ENCODE peak calls at places on chromosomes 3 and 15, in eight cellular contexts. One of them, this sample, is unnamed.
A peak's percentile ranks its signal among the peaks of the same experiment; 100 is the strongest.

GRCh38 chr3:149967067-149967685 is 3.5 kb downstream of the PFN2 start:
- DNase-seq in GM20000: peak; percentile 50
- DNase-seq in neural crest cell: no peak
- DNase-seq in heart left ventricle: no peak
- DNase-seq in upper lobe of right lung: no peak
- DNase-seq in fibroblast of pulmonary artery: peak; percentile 75
- DNase-seq in B cell: no peak
- DNase-seq in GM12864: no peak
- DNase-seq in this sample: no peak

GRCh38 chr3:14142567-14143270 is 17.9 kb downstream of the TMEM43 start:
- DNase-seq in GM20000: no peak
- DNase-seq in neural crest cell: no peak
- DNase-seq in heart left ventricle: no peak
- DNase-seq in upper lobe of right lung: no peak
- DNase-seq in fibroblast of pulmonary artery: no peak
- DNase-seq in B cell: no peak
- DNase-seq in GM12864: no peak
- DNase-seq in this sample: peak; percentile 52

GRCh38 chr15:27665002-27665401 is 434.1 kb downstream of the OCA2 start:
- DNase-seq in GM20000: no peak
- DNase-seq in neural crest cell: no peak
- DNase-seq in heart left ventricle: no peak
- DNase-seq in upper lobe of right lung: no peak
- DNase-seq in fibroblast of pulmonary artery: no peak
- DNase-seq in B cell: no peak
- DNase-seq in GM12864: no peak
- DNase-seq in this sample: no peak

GRCh38 chr3:55984631-55985030 is 483.6 kb downstream of the ERC2 start:
- DNase-seq in GM20000: no peak
- DNase-seq in neural crest cell: no peak
- DNase-seq in heart left ventricle: no peak
- DNase-seq in upper lobe of right lung: no peak
- DNase-seq in fibroblast of pulmonary artery: no peak
- DNase-seq in B cell: no peak
- DNase-seq in GM12864: no peak
- DNase-seq in this sample: no peak

GRCh38 chr3:124275421-124275820 is 283.5 kb upstream of the ROPN1 start:
- DNase-seq in GM20000: no peak
- DNase-seq in neural crest cell: no peak
- DNase-seq in heart left ventricle: peak; percentile 45
- DNase-seq in upper lobe of right lung: no peak
- DNase-seq in fibroblast of pulmonary artery: peak; percentile 19
- DNase-seq in B cell: no peak
- DNase-seq in GM12864: no peak
- DNase-seq in this sample: no peak

GRCh38 chr3:186790261-186790981 is 7.0 kb downstream of the EIF4A2 start:
- DNase-seq in GM20000: no peak
- DNase-seq in neural crest cell: no peak
- DNase-seq in heart left ventricle: no peak
- DNase-seq in upper lobe of right lung: no peak
- DNase-seq in fibroblast of pulmonary artery: peak; percentile 51
- DNase-seq in B cell: no peak
- DNase-seq in GM12864: no peak
- DNase-seq in this sample: peak; percentile 21

GRCh38 chr15:66156310-66156975 is 97.1 kb downstream of the MEGF11 start:
- DNase-seq in GM20000: no peak
- DNase-seq in neural crest cell: no peak
- DNase-seq in heart left ventricle: no peak
- DNase-seq in upper lobe of right lung: no peak
- DNase-seq in fibroblast of pulmonary artery: no peak
- DNase-seq in B cell: no peak
- DNase-seq in GM12864: no peak
- DNase-seq in this sample: no peak

GRCh38 chr15:67094001-67094826 is 28.8 kb downstream of the SMAD3 start:
- DNase-seq in GM20000: no peak
- DNase-seq in neural crest cell: no peak
- DNase-seq in heart left ventricle: no peak
- DNase-seq in upper lobe of right lung: no peak
- DNase-seq in fibroblast of pulmonary artery: no peak
- DNase-seq in B cell: no peak
- DNase-seq in GM12864: no peak
- DNase-seq in this sample: no peak

GRCh38 chr3:11168406-11168805 is 14.1 kb downstream of the HRH1 start:
- DNase-seq in GM20000: no peak
- DNase-seq in neural crest cell: no peak
- DNase-seq in heart left ventricle: no peak
- DNase-seq in upper lobe of right lung: no peak
- DNase-seq in fibroblast of pulmonary artery: no peak
- DNase-seq in B cell: no peak
- DNase-seq in GM12864: no peak
- DNase-seq in this sample: no peak

GRCh38 chr3:118884748-118885206 is 149.9 kb downstream of the IGSF11 start:
- DNase-seq in GM20000: peak; percentile 45
- DNase-seq in neural crest cell: peak; percentile 72
- DNase-seq in heart left ventricle: peak; percentile 39
- DNase-seq in upper lobe of right lung: peak; percentile 86
- DNase-seq in fibroblast of pulmonary artery: peak; percentile 53
- DNase-seq in B cell: peak; percentile 66
- DNase-seq in GM12864: peak; percentile 13
- DNase-seq in this sample: peak; percentile 87
- TF ChIP-seq CTCF in GM20000: peak; percentile 94
- TF ChIP-seq CTCF in neural crest cell: peak; percentile 95
- TF ChIP-seq CTCF in heart left ventricle: peak; percentile 87
- TF ChIP-seq CTCF in upper lobe of right lung: peak; percentile 84
- TF ChIP-seq CTCF in fibroblast of pulmonary artery: peak; percentile 94
- TF ChIP-seq CTCF in B cell: peak; percentile 90
- TF ChIP-seq CTCF in GM12864: peak; percentile 92
- TF ChIP-seq CTCF in this sample: peak; percentile 92

GRCh38 chr3:197749601-197750395 is at the start of gene FYTTD1:
- DNase-seq in GM20000: peak; percentile 96
- DNase-seq in neural crest cell: peak; percentile 77
- DNase-seq in heart left ventricle: peak; percentile 92
- DNase-seq in upper lobe of right lung: peak; percentile 96
- DNase-seq in fibroblast of pulmonary artery: peak; percentile 88
- DNase-seq in B cell: peak; percentile 92
- DNase-seq in GM12864: peak; percentile 63
- DNase-seq in this sample: peak; percentile 81
- TF ChIP-seq CTCF in GM20000: peak; percentile 35
- TF ChIP-seq CTCF in neural crest cell: peak; percentile 50
- TF ChIP-seq CTCF in heart left ventricle: peak; percentile 65
- TF ChIP-seq CTCF in upper lobe of right lung: peak; percentile 58
- TF ChIP-seq CTCF in fibroblast of pulmonary artery: peak; percentile 22
- TF ChIP-seq CTCF in B cell: peak; percentile 64
- TF ChIP-seq CTCF in GM12864: peak; percentile 59
- TF ChIP-seq CTCF in this sample: no peak

GRCh38 chr15:92634641-92635272 is 20.8 kb downstream of the FAM174B start:
- DNase-seq in GM20000: no peak
- DNase-seq in neural crest cell: no peak
- DNase-seq in heart left ventricle: no peak
- DNase-seq in upper lobe of right lung: no peak
- DNase-seq in fibroblast of pulmonary artery: no peak
- DNase-seq in B cell: no peak
- DNase-seq in GM12864: no peak
- DNase-seq in this sample: no peak
- TF ChIP-seq CTCF in GM20000: no peak
- TF ChIP-seq CTCF in neural crest cell: no peak
- TF ChIP-seq CTCF in heart left ventricle: no peak
- TF ChIP-seq CTCF in upper lobe of right lung: no peak
- TF ChIP-seq CTCF in fibroblast of pulmonary artery: no peak
- TF ChIP-seq CTCF in B cell: no peak
- TF ChIP-seq CTCF in GM12864: no peak
- TF ChIP-seq CTCF in this sample: no peak

GRCh38 chr15:90145259-90145658 is 43.0 kb upstream of the IDH2 start:
- DNase-seq in GM20000: no peak
- DNase-seq in neural crest cell: no peak
- DNase-seq in heart left ventricle: no peak
- DNase-seq in upper lobe of right lung: no peak
- DNase-seq in fibroblast of pulmonary artery: no peak
- DNase-seq in B cell: no peak
- DNase-seq in GM12864: no peak
- DNase-seq in this sample: no peak
- TF ChIP-seq CTCF in GM20000: no peak
- TF ChIP-seq CTCF in neural crest cell: no peak
- TF ChIP-seq CTCF in heart left ventricle: no peak
- TF ChIP-seq CTCF in upper lobe of right lung: no peak
- TF ChIP-seq CTCF in fibroblast of pulmonary artery: no peak
- TF ChIP-seq CTCF in B cell: no peak
- TF ChIP-seq CTCF in GM12864: no peak
- TF ChIP-seq CTCF in this sample: no peak

DNA sequence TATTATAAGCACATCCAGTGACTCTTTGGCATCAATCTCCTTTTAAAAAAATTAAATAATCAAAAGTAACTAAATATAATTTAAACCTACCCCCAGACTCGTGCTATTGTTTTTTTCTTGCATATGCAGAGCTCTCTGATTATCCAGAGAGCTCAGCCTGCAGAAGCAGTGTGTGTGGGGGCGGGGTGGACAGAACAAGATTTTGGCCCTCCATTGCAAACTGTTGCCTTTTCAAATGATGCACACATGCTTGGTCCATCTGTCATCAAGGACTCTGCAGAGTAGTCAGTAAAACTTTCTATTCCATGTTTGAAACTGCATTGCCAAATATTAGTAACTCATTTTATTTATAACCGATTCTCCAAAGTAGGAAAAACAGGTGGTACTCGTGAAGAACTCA is 28.6 kb upstream of the STXBP5L start:
- DNase-seq in GM20000: no peak
- DNase-seq in neural crest cell: no peak
- DNase-seq in heart left ventricle: no peak
- DNase-seq in upper lobe of right lung: no peak
- DNase-seq in fibroblast of pulmonary artery: no peak
- DNase-seq in B cell: no peak
- DNase-seq in GM12864: no peak
- DNase-seq in this sample: no peak
- TF ChIP-seq CTCF in GM20000: no peak
- TF ChIP-seq CTCF in neural crest cell: no peak
- TF ChIP-seq CTCF in heart left ventricle: no peak
- TF ChIP-seq CTCF in upper lobe of right lung: no peak
- TF ChIP-seq CTCF in fibroblast of pulmonary artery: no peak
- TF ChIP-seq CTCF in B cell: no peak
- TF ChIP-seq CTCF in GM12864: no peak
- TF ChIP-seq CTCF in this sample: no peak